ENCODE peak calls at places on chromosomes 2 and 18, in ten cellular contexts. One of them, this sample, is unnamed.

GRCh38 chr2:111168528-111168929 is 47.8 kb downstream of the BCL2L11 start:
- DNase-seq in stimulated activated CD4-positive, alpha-beta T cell treated with anti-CD3 and anti-CD28 coated beads, Interleukin-4, amount 100 ng/mL, for 24 hours: peak
- DNase-seq in activated CD8-positive, alpha-beta T cell treated with anti-CD3 and anti-CD28 coated beads for 36 hours: peak
- DNase-seq in mucosa of descending colon: peak
- DNase-seq in Ammon's horn: peak
- DNase-seq in lower lobe of right lung: no peak
- DNase-seq in iris pigment epithelial cell: peak
- DNase-seq in amniotic stem cell: peak
- DNase-seq in left cardiac atrium: peak
- DNase-seq in astrocyte of the spinal cord: peak
- DNase-seq in this sample: peak

GRCh38 chr18:62634991-62635630 is 80.2 kb upstream of the PHLPP1 start:
- DNase-seq in astrocyte of the spinal cord: no peak
- DNase-seq in Ammon's horn: no peak
- DNase-seq in stimulated activated CD4-positive, alpha-beta T cell treated with anti-CD3 and anti-CD28 coated beads, Interleukin-4, amount 100 ng/mL, for 24 hours: no peak
- DNase-seq in mucosa of descending colon: no peak
- DNase-seq in iris pigment epithelial cell: no peak
- DNase-seq in activated CD8-positive, alpha-beta T cell treated with anti-CD3 and anti-CD28 coated beads for 36 hours: no peak
- DNase-seq in left cardiac atrium: no peak
- DNase-seq in lower lobe of right lung: no peak
- DNase-seq in amniotic stem cell: no peak
- DNase-seq in this sample: peak

GRCh38 chr2:71605173-71605641 is 151.8 kb downstream of the DYSF start:
- DNase-seq in lower lobe of right lung: peak
- DNase-seq in Ammon's horn: no peak
- DNase-seq in iris pigment epithelial cell: no peak
- DNase-seq in activated CD8-positive, alpha-beta T cell treated with anti-CD3 and anti-CD28 coated beads for 36 hours: no peak
- DNase-seq in left cardiac atrium: peak
- DNase-seq in stimulated activated CD4-positive, alpha-beta T cell treated with anti-CD3 and anti-CD28 coated beads, Interleukin-4, amount 100 ng/mL, for 24 hours: no peak
- DNase-seq in mucosa of descending colon: no peak
- DNase-seq in amniotic stem cell: no peak
- DNase-seq in astrocyte of the spinal cord: no peak
- DNase-seq in this sample: no peak

GRCh38 chr2:33272001-33272400 is 204.4 kb upstream of the RASGRP3 start:
- DNase-seq in lower lobe of right lung: no peak
- DNase-seq in stimulated activated CD4-positive, alpha-beta T cell treated with anti-CD3 and anti-CD28 coated beads, Interleukin-4, amount 100 ng/mL, for 24 hours: no peak
- DNase-seq in mucosa of descending colon: no peak
- DNase-seq in activated CD8-positive, alpha-beta T cell treated with anti-CD3 and anti-CD28 coated beads for 36 hours: peak
- DNase-seq in Ammon's horn: no peak
- DNase-seq in iris pigment epithelial cell: peak
- DNase-seq in astrocyte of the spinal cord: peak
- DNase-seq in left cardiac atrium: no peak
- DNase-seq in amniotic stem cell: no peak
- DNase-seq in this sample: no peak

GRCh38 chr2:161208527-161209139 is 48.4 kb downstream of the TANK start:
- DNase-seq in amniotic stem cell: peak
- DNase-seq in Ammon's horn: no peak
- DNase-seq in mucosa of descending colon: no peak
- DNase-seq in stimulated activated CD4-positive, alpha-beta T cell treated with anti-CD3 and anti-CD28 coated beads, Interleukin-4, amount 100 ng/mL, for 24 hours: no peak
- DNase-seq in activated CD8-positive, alpha-beta T cell treated with anti-CD3 and anti-CD28 coated beads for 36 hours: no peak
- DNase-seq in left cardiac atrium: no peak
- DNase-seq in lower lobe of right lung: no peak
- DNase-seq in astrocyte of the spinal cord: peak
- DNase-seq in iris pigment epithelial cell: peak
- DNase-seq in this sample: peak

GRCh38 chr2:197256021-197256420 is 54.6 kb downstream of the ANKRD44 start:
- DNase-seq in lower lobe of right lung: no peak
- DNase-seq in amniotic stem cell: no peak
- DNase-seq in activated CD8-positive, alpha-beta T cell treated with anti-CD3 and anti-CD28 coated beads for 36 hours: no peak
- DNase-seq in stimulated activated CD4-positive, alpha-beta T cell treated with anti-CD3 and anti-CD28 coated beads, Interleukin-4, amount 100 ng/mL, for 24 hours: no peak
- DNase-seq in left cardiac atrium: no peak
- DNase-seq in mucosa of descending colon: no peak
- DNase-seq in iris pigment epithelial cell: no peak
- DNase-seq in astrocyte of the spinal cord: peak
- DNase-seq in Ammon's horn: no peak
- DNase-seq in this sample: no peak

GRCh38 chr2:67930156-67930555 is 132.6 kb downstream of the C1D start:
- DNase-seq in astrocyte of the spinal cord: no peak
- DNase-seq in left cardiac atrium: no peak
- DNase-seq in lower lobe of right lung: no peak
- DNase-seq in stimulated activated CD4-positive, alpha-beta T cell treated with anti-CD3 and anti-CD28 coated beads, Interleukin-4, amount 100 ng/mL, for 24 hours: no peak
- DNase-seq in activated CD8-positive, alpha-beta T cell treated with anti-CD3 and anti-CD28 coated beads for 36 hours: no peak
- DNase-seq in iris pigment epithelial cell: no peak
- DNase-seq in Ammon's horn: no peak
- DNase-seq in mucosa of descending colon: no peak
- DNase-seq in amniotic stem cell: no peak
- DNase-seq in this sample: no peak

GRCh38 chr18:63405986-63406385 is 16.3 kb downstream of the VPS4B start:
- DNase-seq in mucosa of descending colon: no peak
- DNase-seq in left cardiac atrium: peak
- DNase-seq in activated CD8-positive, alpha-beta T cell treated with anti-CD3 and anti-CD28 coated beads for 36 hours: no peak
- DNase-seq in amniotic stem cell: no peak
- DNase-seq in lower lobe of right lung: no peak
- DNase-seq in iris pigment epithelial cell: no peak
- DNase-seq in Ammon's horn: no peak
- DNase-seq in astrocyte of the spinal cord: no peak
- DNase-seq in stimulated activated CD4-positive, alpha-beta T cell treated with anti-CD3 and anti-CD28 coated beads, Interleukin-4, amount 100 ng/mL, for 24 hours: no peak
- DNase-seq in this sample: no peak

GRCh38 chr2:100865819-100866462 is 46.0 kb downstream of the NPAS2 start:
- DNase-seq in amniotic stem cell: peak
- DNase-seq in Ammon's horn: peak
- DNase-seq in mucosa of descending colon: no peak
- DNase-seq in left cardiac atrium: no peak
- DNase-seq in iris pigment epithelial cell: peak
- DNase-seq in activated CD8-positive, alpha-beta T cell treated with anti-CD3 and anti-CD28 coated beads for 36 hours: no peak
- DNase-seq in astrocyte of the spinal cord: peak
- DNase-seq in stimulated activated CD4-positive, alpha-beta T cell treated with anti-CD3 and anti-CD28 coated beads, Interleukin-4, amount 100 ng/mL, for 24 hours: no peak
- DNase-seq in lower lobe of right lung: no peak
- DNase-seq in this sample: peak

GRCh38 chr18:55092166-55092565 is 132.9 kb upstream of the CCDC68 start:
- DNase-seq in left cardiac atrium: no peak
- DNase-seq in Ammon's horn: no peak
- DNase-seq in mucosa of descending colon: no peak
- DNase-seq in activated CD8-positive, alpha-beta T cell treated with anti-CD3 and anti-CD28 coated beads for 36 hours: no peak
- DNase-seq in amniotic stem cell: no peak
- DNase-seq in iris pigment epithelial cell: no peak
- DNase-seq in lower lobe of right lung: no peak
- DNase-seq in stimulated activated CD4-positive, alpha-beta T cell treated with anti-CD3 and anti-CD28 coated beads, Interleukin-4, amount 100 ng/mL, for 24 hours: no peak
- DNase-seq in astrocyte of the spinal cord: no peak
- DNase-seq in this sample: no peak

GRCh38 chr18:63447066-63447465 is 24.8 kb upstream of the VPS4B start:
- DNase-seq in left cardiac atrium: no peak
- DNase-seq in amniotic stem cell: no peak
- DNase-seq in mucosa of descending colon: no peak
- DNase-seq in activated CD8-positive, alpha-beta T cell treated with anti-CD3 and anti-CD28 coated beads for 36 hours: no peak
- DNase-seq in astrocyte of the spinal cord: no peak
- DNase-seq in stimulated activated CD4-positive, alpha-beta T cell treated with anti-CD3 and anti-CD28 coated beads, Interleukin-4, amount 100 ng/mL, for 24 hours: no peak
- DNase-seq in Ammon's horn: no peak
- DNase-seq in lower lobe of right lung: no peak
- DNase-seq in iris pigment epithelial cell: no peak
- DNase-seq in this sample: no peak

GRCh38 chr2:137957033-137957432 is 7.2 kb upstream of the HNMT start:
- DNase-seq in left cardiac atrium: no peak
- DNase-seq in iris pigment epithelial cell: peak
- DNase-seq in mucosa of descending colon: no peak
- DNase-seq in amniotic stem cell: peak
- DNase-seq in astrocyte of the spinal cord: peak
- DNase-seq in stimulated activated CD4-positive, alpha-beta T cell treated with anti-CD3 and anti-CD28 coated beads, Interleukin-4, amount 100 ng/mL, for 24 hours: no peak
- DNase-seq in activated CD8-positive, alpha-beta T cell treated with anti-CD3 and anti-CD28 coated beads for 36 hours: no peak
- DNase-seq in Ammon's horn: no peak
- DNase-seq in lower lobe of right lung: no peak
- DNase-seq in this sample: peak

This sample was measured in bronchial epithelial cell.